ENCODE peak calls at places on chromosome 13, in six cellular contexts. D is mesendoderm, H is neuronal stem cell, R is mesenchymal stem cell, C is IMR-90, U is H1. F is an unnamed sample.

GRCh38 chr13:111508902-111509509 is 188.6 kb downstream of the TEX29 start:
- DNase-seq in D (no peak), H (no peak), R (no peak), C (no peak), U (no peak), F (no peak)

GRCh38 chr13:101474419-101474957 is 22.0 kb downstream of the ITGBL1 start:
- DNase-seq in D (peak; percentile 76), H (peak; percentile 52), R (peak; percentile 84), C (peak; percentile 91), U (no peak), F (no peak)

GRCh38 chr13:25692156-25692555 is 320.4 kb downstream of the ATP8A2 start:
- DNase-seq in D (peak; percentile 21), H (peak; percentile 11), R (no peak), C (no peak), U (no peak), F (no peak)

GRCh38 chr13:30978981-30979956 is 46.8 kb downstream of the TEX26 start:
- DNase-seq in D (peak; percentile 90), H (peak; percentile 49), R (no peak), C (no peak), U (peak; percentile 85), F (peak; percentile 19)

GRCh38 chr13:105466376-105466775 is 1069.1 kb downstream of the EFNB2 start:
- DNase-seq in D (peak; percentile 66), H (peak; percentile 11), R (no peak), C (no peak), U (no peak), F (no peak)

GRCh38 chr13:105365831-105366230 is 1169.6 kb downstream of the EFNB2 start:
- DNase-seq in D (no peak), H (no peak), R (no peak), C (no peak), U (no peak), F (no peak)

GRCh38 chr13:32791545-32792172 is 205.4 kb downstream of the PDS5B start:
- DNase-seq in D (no peak), H (no peak), R (peak; percentile 15), C (peak; percentile 35), U (no peak), F (no peak)

GRCh38 chr13:34006011-34006410 is 188.1 kb downstream of the RFC3 start:
- DNase-seq in D (no peak), H (no peak), R (no peak), C (no peak), U (no peak), F (no peak)

GRCh38 chr13:105998233-105998550 is 537.3 kb downstream of the EFNB2 start:
- DNase-seq in D (no peak), H (no peak), R (no peak), C (no peak), U (no peak), F (no peak)

GRCh38 chr13:94550030-94550738 is 45.8 kb downstream of the TGDS start:
- DNase-seq in D (no peak), H (no peak), R (no peak), C (peak; percentile 52), U (no peak), F (peak; percentile 50)

GRCh38 chr13:108146642-108147041 is 68.7 kb downstream of the LIG4 start:
- DNase-seq in D (no peak), H (no peak), R (no peak), C (no peak), U (no peak), F (no peak)

GRCh38 chr13:34419025-34419424 is 523.0 kb upstream of the NBEA start:
- DNase-seq in D (no peak), H (no peak), R (peak; percentile 47), C (no peak), U (no peak), F (no peak)

GRCh38 chr13:48686810-48687209 is 33.1 kb downstream of the CYSLTR2 start:
- DNase-seq in D (no peak), H (no peak), R (no peak), C (no peak), U (no peak), F (no peak)

GRCh38 chr13:34294483-34295129 is 476.7 kb downstream of the RFC3 start:
- DNase-seq in D (no peak), H (no peak), R (no peak), C (no peak), U (no peak), F (no peak)

GRCh38 chr13:53017433-53017970 is 11.1 kb upstream of the OLFM4 start:
- DNase-seq in D (no peak), H (no peak), R (no peak), C (no peak), U (no peak), F (no peak)

GRCh38 chr13:108409735-108410134 is 140.2 kb downstream of the TNFSF13B start:
- DNase-seq in D (no peak), H (no peak), R (no peak), C (no peak), U (no peak), F (no peak)

DNA sequence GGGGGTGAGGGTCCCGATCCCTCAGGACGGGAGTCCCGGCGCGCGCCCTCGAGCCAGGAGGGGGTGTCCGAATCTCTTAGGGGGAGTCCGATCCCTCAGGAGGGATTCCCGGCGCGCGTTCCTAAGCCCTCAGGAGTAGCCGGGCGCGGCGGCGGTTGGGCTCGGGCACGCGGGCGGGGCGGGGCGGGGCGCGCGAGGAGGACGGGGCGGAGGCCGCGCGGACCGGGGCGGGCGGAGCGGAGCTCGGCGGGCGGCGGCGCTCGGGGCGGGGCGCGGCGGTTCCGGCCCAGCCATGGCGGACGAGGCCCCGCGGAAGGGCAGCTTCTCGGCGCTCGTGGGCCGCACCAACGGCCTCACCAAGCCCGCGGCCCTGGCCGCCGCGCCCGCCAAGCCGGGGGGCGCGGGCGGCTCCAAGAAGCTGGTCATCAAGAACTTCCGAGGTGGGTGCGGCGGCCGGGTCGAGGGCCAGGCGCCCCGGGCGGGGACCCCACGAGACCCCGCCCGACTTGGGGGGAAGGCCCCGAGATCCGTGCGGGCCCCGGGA is at the start of gene CUL4A:
- DNase-seq in D (peak; percentile 87), H (peak; percentile 84), R (peak; percentile 84), C (peak; percentile 60), U (no peak), F (peak; percentile 53)
- H2BK120ac ChIP-seq in D (peak within 1 kb of the TSS; percentile 93), H (no peak within 1 kb of the TSS), R (peak within 1 kb of the TSS; percentile 97), C (peak within 1 kb of the TSS; percentile 77), U (no peak within 1 kb of the TSS), F (peak within 1 kb of the TSS; percentile 98)

DNA sequence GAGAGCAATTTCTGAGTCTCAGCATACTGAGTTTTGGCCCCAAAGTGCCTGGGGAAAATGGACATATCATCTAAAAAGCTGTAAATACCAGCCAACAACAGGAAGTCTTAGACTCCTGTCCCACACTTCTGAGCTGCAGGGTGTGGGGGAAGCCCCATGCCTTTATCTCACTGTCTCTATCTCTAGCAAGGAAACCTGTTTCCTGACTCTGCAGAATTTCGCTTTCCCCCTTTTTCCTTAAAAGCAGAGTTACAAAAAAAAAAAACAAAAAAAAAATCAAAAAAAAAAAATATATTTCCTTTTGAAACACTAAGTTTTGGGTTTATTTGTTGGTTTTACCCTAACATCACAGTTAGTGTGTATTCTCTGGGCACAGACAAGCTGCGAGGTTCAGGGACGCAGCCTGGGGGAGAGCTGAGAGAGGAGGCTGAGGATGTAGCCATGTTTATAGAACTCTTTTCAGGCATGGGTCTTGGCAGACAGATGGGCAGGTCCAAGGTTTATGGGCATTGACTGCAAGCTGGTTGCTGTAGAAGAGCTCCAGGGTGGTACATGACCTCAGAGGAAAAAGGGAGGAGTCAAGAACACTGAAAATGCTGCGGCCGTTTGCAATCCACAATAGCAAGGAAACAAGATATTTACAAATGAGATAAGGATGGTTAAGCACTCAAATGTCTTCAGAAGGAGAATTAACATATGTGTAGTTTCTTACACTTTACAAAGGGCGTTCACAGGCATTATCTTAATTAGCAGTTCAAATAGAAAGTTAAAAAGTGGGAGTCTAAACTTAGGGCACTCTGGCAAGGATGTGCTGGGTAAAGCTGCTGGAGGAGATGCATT is 4.9 kb downstream of the MBNL2 start:
- DNase-seq in D (peak; percentile 95), H (no peak), R (peak; percentile 64), C (no peak), U (no peak), F (peak; percentile 19)
- H3K4me3 ChIP-seq in D (no peak overlapping the region), H (no peak overlapping the region), R (no peak overlapping the region), C (no peak overlapping the region), U (no peak overlapping the region), F (no peak overlapping the region)

GRCh38 chr13:99686157-99686572 is 184.9 kb downstream of the TM9SF2 start:
- DNase-seq in D (peak; percentile 90), H (no peak), R (peak; percentile 9), C (peak; percentile 4), U (no peak), F (peak; percentile 48)

GRCh38 chr13:99689955-99690354 is 188.7 kb downstream of the TM9SF2 start:
- DNase-seq in D (peak; percentile 58), H (no peak), R (no peak), C (no peak), U (no peak), F (no peak)

GRCh38 chr13:99688776-99689175 is 187.5 kb downstream of the TM9SF2 start:
- DNase-seq in D (peak; percentile 26), H (no peak), R (no peak), C (no peak), U (no peak), F (no peak)

GRCh38 chr13:99686944-99687382 is 185.7 kb downstream of the TM9SF2 start:
- DNase-seq in D (peak; percentile 96), H (no peak), R (no peak), C (no peak), U (peak; percentile 84), F (no peak)

DNA sequence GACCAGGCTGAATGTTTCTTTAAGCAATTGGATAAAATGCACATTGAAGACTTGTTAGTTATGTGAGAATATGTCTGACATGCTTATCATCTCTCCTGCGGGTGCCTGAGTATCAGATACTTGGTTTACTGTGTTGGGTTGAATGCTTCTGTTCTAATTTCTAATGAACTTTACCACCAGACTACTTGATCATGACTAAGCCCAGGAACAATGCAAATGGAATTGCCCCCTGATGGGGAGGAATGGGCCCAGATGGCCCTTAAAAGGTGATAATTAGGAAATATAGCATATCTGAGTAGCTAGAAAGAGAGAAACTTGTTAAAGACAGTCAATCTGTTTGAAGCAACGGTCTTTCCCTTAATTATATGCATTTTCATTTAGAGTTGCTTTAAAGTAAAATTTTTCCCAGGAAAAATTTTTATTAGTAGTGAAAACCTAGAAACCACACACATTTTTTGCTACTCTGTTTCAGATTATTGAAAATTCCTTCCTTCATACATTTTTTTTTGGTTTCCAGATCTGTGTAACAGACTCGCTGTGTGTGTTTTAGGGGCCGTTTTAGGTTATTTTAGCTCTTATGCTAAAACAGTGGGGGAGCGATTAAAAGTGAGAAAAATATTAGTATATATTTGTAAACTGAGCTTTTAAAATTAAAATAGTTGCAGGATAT is 186.6 kb downstream of the TM9SF2 start:
- DNase-seq in D (peak; percentile 98), H (peak; percentile 64), R (no peak), C (no peak), U (peak; percentile 85), F (peak; percentile 16)
- H2BK120ac ChIP-seq in D (peak overlapping the region; percentile 98), H (no peak overlapping the region), R (no peak overlapping the region), C (no peak overlapping the region), U (peak overlapping the region; percentile 91), F (no peak overlapping the region)

DNA sequence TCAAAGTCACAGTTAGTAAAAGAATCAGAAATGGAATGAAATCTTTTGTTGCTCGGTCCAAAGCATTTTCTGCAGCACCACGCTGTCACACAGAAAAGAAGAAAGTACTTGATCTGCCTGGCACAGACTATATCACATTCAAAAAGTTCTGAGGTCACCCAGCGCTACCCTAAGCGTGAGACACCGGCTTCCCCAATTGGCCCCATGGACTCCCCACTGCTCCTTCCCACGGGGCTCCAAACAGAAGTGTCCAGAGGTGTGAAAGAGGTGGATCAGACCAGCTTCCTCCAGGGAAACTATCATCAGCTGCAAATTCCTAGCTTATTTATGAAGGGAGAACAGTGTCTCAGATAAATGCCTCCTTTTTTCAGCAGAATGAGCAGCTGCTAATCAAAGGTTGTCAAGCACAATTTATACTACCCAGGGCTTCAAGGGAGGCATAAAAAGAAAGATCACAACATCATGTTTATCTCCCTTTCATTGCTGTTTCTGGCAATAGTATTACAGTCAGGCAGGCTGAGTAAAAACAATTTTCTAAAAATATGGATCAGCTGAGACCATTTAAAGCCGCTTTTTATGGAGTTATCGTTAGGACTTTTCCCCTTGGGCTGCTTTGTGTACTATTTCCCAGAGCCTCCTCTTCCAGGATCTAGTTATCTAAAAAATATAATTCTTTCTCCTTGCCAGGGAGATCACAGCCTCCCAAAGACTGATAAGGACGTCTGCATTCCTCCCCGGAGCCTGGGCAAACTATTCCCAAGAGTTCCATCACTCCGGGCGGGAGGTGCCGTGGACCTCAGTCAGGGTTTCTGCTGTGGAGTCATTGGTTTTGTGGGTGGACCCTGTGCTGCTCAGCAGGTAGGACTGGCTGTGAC is 207.9 kb downstream of the LHFPL6 start:
- DNase-seq in D (peak; percentile 81), H (no peak), R (no peak), C (no peak), U (no peak), F (no peak)
- H3K4me3 ChIP-seq in D (no peak overlapping the region), H (no peak overlapping the region), R (no peak overlapping the region), C (no peak overlapping the region), U (no peak overlapping the region), F (no peak overlapping the region)

F was measured in trophoblast cell.